ENCODE peak calls at places on chromosomes 2 and 18, in six cellular contexts. U is nephron progenitor cell, C is HCT116, I is psoas muscle, K is AG04450, R is K562. E is an unnamed sample.

GRCh38 chr18:26307161-26307773 is 81.0 kb downstream of the TAF4B start:
- DNase-seq in U (peak), C (peak), I (no peak), K (peak), R (peak), E (peak)

GRCh38 chr2:178059111-178059510 is 13.5 kb downstream of the PDE11A start:
- DNase-seq in U (no peak), C (no peak), I (no peak), K (no peak), R (no peak), E (no peak)

GRCh38 chr2:234142530-234142929 is 92.0 kb downstream of the SPP2 start:
- DNase-seq in U (no peak), C (no peak), I (no peak), K (no peak), R (no peak), E (no peak)

GRCh38 chr2:85549826-85550225 is 10.9 kb downstream of the MAT2A start:
- DNase-seq in U (no peak), C (no peak), I (no peak), K (peak), R (no peak), E (no peak)

GRCh38 chr2:211745295-211746097 is 793.1 kb downstream of the ERBB4 start:
- DNase-seq in U (peak), C (peak), I (peak), K (no peak), R (peak), E (peak)

GRCh38 chr2:55014962-55015939 is 35.0 kb downstream of the RTN4 start:
- DNase-seq in U (peak), C (peak), I (no peak), K (peak), R (peak), E (peak)

GRCh38 chr18:45085916-45086624 is 405.4 kb downstream of the SETBP1 start:
- DNase-seq in U (no peak), C (no peak), I (no peak), K (no peak), R (no peak), E (no peak)

GRCh38 chr2:159028776-159029175 is 60.3 kb downstream of the TANC1 start:
- DNase-seq in U (no peak), C (no peak), I (no peak), K (no peak), R (no peak), E (no peak)

GRCh38 chr2:168934826-168935225 is 33.7 kb downstream of the G6PC2 start:
- DNase-seq in U (no peak), C (no peak), I (no peak), K (no peak), R (no peak), E (no peak)

GRCh38 chr2:217981084-217981730 is 21.6 kb downstream of the TNS1 start:
- DNase-seq in U (no peak), C (no peak), I (no peak), K (no peak), R (no peak), E (no peak)

GRCh38 chr18:24630346-24630880 is 170.0 kb downstream of the HRH4 start:
- DNase-seq in U (no peak), C (no peak), I (no peak), K (no peak), R (no peak), E (no peak)

GRCh38 chr2:42072349-42073118 is 24.7 kb downstream of the PKDCC start:
- DNase-seq in U (peak), C (no peak), I (peak), K (peak), R (no peak), E (no peak)

GRCh38 chr2:78676921-78677696 is 348.4 kb upstream of the REG3G start:
- DNase-seq in U (no peak), C (no peak), I (no peak), K (no peak), R (no peak), E (no peak)

GRCh38 chr2:81767173-81767720 is 1462.7 kb upstream of the LRRTM1 start:
- DNase-seq in U (no peak), C (no peak), I (no peak), K (peak), R (no peak), E (no peak)

GRCh38 chr18:34999734-35000397 is 41.3 kb upstream of the MAPRE2 start:
- DNase-seq in U (peak), C (no peak), I (no peak), K (no peak), R (no peak), E (no peak)

GRCh38 chr2:235394278-235394828 is 99.5 kb upstream of the AGAP1 start:
- DNase-seq in U (no peak), C (peak), I (no peak), K (peak), R (no peak), E (peak)

GRCh38 chr2:123500988-123501387 is 524.1 kb upstream of the CNTNAP5 start:
- DNase-seq in U (no peak), C (no peak), I (no peak), K (no peak), R (no peak), E (no peak)

GRCh38 chr18:67805261-67805660 is 288.7 kb upstream of the DSEL start:
- DNase-seq in U (no peak), C (no peak), I (no peak), K (no peak), R (no peak), E (peak)

GRCh38 chr18:79315589-79315988 is 80.1 kb upstream of the NFATC1 start:
- DNase-seq in U (no peak), C (no peak), I (no peak), K (no peak), R (no peak), E (no peak)

GRCh38 chr18:79318142-79318673 is 77.5 kb upstream of the NFATC1 start:
- DNase-seq in U (no peak), C (no peak), I (no peak), K (no peak), R (no peak), E (no peak)

GRCh38 chr18:79320216-79320615 is 75.5 kb upstream of the NFATC1 start:
- DNase-seq in U (no peak), C (no peak), I (no peak), K (no peak), R (no peak), E (no peak)

GRCh38 chr18:79321625-79322024 is 74.1 kb upstream of the NFATC1 start:
- DNase-seq in U (no peak), C (no peak), I (no peak), K (no peak), R (no peak), E (no peak)

DNA sequence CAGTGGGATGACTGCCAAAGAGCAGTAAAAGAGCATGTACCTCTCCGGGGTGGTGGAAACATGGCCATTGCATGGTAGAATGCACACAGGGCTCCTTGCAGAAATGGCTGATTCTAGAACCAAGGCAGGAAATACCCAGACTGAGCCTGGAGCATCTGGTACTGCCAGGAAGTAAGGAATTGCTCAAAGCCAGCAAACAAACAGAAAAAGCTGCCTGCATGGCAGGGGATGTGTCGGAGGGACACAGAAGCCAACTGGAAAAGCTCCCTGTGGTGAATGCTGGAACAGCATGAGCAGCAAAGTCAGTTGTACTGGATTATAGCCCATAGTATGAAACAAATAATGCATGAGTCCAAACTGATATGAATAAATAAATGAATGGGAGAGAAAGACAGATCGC is 78.0 kb upstream of the NFATC1 start:
- DNase-seq in U (no peak), C (no peak), I (no peak), K (no peak), R (no peak), E (no peak)
- TF ChIP-seq CTCF in U (no peak), C (no peak), I (no peak), K (peak), R (no peak), E (no peak)

GRCh38 chr2:19748073-19748375 is 153.8 kb downstream of the TTC32 start:
- DNase-seq in U (no peak), C (no peak), I (no peak), K (no peak), R (peak), E (no peak)

GRCh38 chr2:19745318-19746136 is 156.3 kb downstream of the TTC32 start:
- DNase-seq in U (no peak), C (no peak), I (no peak), K (no peak), R (no peak), E (no peak)

GRCh38 chr2:19747310-19748072 is 154.3 kb downstream of the TTC32 start:
- DNase-seq in U (no peak), C (no peak), I (no peak), K (no peak), R (no peak), E (no peak)

GRCh38 chr2:19746137-19746585 is 155.6 kb downstream of the TTC32 start:
- DNase-seq in U (no peak), C (no peak), I (no peak), K (no peak), R (no peak), E (no peak)

GRCh38 chr2:19746611-19747309 is 155.0 kb downstream of the TTC32 start:
- DNase-seq in U (peak), C (no peak), I (no peak), K (no peak), R (peak), E (peak)
- TF ChIP-seq CTCF in U (peak), C (peak), I (peak), K (peak), R (peak), E (peak)

DNA sequence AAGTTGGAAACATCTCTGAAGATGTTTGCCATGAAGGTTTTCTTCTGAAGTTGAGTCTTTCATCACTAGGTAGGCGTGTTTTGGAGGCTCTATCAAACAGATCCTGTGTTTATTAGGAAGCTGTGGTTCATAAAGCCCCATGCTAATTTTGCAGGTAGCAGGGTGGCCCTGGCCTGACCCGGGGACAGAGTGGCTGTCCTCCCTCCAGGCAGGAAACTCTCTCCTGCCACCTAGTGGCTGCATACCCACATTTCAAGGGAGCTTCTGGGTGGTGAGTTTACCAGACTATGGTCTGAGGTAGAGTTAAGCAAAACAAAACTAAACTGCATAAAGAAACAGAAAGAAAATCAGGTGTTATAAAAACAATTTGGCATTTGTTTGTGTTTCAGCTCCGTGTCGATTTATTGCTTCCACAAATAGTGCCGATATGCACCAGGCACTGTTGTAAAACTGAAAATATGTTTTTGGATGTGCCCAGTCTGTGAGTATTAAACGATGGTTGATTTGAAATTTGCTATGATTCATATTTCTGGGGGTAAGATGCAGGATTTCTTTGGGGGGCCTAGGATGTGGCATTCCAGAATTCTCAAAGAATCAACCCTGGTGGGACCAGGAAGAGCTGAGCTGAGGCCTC is 26.0 kb upstream of the IL37 start:
- DNase-seq in U (peak), C (peak), I (peak), K (no peak), R (peak), E (peak)
- TF ChIP-seq CTCF in U (peak), C (peak), I (peak), K (peak), R (peak), E (peak)

DNA sequence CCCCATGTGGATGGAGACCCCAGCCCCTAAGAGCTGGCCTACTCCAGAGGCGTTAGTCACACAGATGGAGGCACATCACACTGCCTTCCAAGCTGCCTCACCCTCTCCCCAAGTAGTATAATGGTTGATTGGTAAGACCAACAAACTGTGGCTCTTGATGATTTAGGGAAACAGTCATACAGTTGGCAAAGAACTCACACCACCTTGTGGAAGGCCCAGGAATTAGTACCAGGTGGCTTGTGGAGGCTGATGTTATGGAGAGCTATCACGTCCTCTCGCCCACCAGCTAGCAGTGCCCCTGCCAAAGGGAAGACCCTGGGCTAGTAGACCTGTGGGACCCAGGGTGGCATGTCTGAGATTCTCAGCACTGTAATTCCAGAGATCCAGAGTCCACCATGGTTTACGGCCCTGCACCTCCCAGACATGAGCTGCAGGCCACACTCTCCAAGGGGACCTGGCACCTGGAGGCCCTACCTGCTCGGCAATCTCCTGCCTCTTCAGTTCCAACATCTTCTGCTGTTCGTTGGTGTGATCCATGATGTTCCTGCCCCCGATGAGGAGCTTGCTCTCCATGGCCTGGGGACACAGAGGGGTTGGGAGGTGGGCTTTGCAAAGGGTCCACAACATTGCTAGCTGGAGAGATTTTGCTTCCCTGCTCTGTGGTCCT is 26.3 kb downstream of the KIF3C start:
- DNase-seq in U (no peak), C (no peak), I (no peak), K (no peak), R (no peak), E (no peak)
- TF ChIP-seq CTCF in U (no peak), C (peak), I (no peak), K (peak), R (peak), E (no peak)

GRCh38 chr2:74416721-74417120 is 4.7 kb downstream of the C2orf81 start:
- DNase-seq in U (no peak), C (no peak), I (no peak), K (no peak), R (no peak), E (no peak)
- TF ChIP-seq CTCF in U (no peak), C (no peak), I (no peak), K (no peak), R (peak), E (no peak)

GRCh38 chr2:172484706-172485105 is 57.3 kb downstream of the ITGA6 start:
- DNase-seq in U (no peak), C (no peak), I (no peak), K (no peak), R (no peak), E (no peak)
- TF ChIP-seq CTCF in U (no peak), C (no peak), I (peak), K (no peak), R (no peak), E (no peak)

GRCh38 chr2:23756593-23757292 is 170.2 kb downstream of the ATAD2B start:
- DNase-seq in U (no peak), C (no peak), I (no peak), K (no peak), R (no peak), E (no peak)

GRCh38 chr2:23761638-23762037 is 165.3 kb downstream of the ATAD2B start:
- DNase-seq in U (no peak), C (no peak), I (no peak), K (no peak), R (peak), E (no peak)

GRCh38 chr2:23757686-23758433 is 169.1 kb downstream of the ATAD2B start:
- DNase-seq in U (no peak), C (peak), I (no peak), K (peak), R (peak), E (peak)

GRCh38 chr2:23762141-23762540 is 164.8 kb downstream of the ATAD2B start:
- DNase-seq in U (no peak), C (no peak), I (no peak), K (no peak), R (no peak), E (no peak)

GRCh38 chr2:23760746-23761145 is 166.2 kb downstream of the ATAD2B start:
- DNase-seq in U (no peak), C (peak), I (no peak), K (peak), R (no peak), E (no peak)
- TF ChIP-seq CTCF in U (no peak), C (peak), I (peak), K (peak), R (no peak), E (peak)

GRCh38 chr2:118048396-118048795 is 34.5 kb upstream of the CCDC93 start:
- DNase-seq in U (no peak), C (no peak), I (no peak), K (no peak), R (no peak), E (no peak)

GRCh38 chr2:118044103-118044716 is 30.3 kb upstream of the CCDC93 start:
- DNase-seq in U (no peak), C (no peak), I (no peak), K (no peak), R (no peak), E (no peak)

GRCh38 chr2:118044849-118045248 is 31.0 kb upstream of the CCDC93 start:
- DNase-seq in U (no peak), C (no peak), I (no peak), K (no peak), R (no peak), E (no peak)

GRCh38 chr2:118047273-118047898 is 33.5 kb upstream of the CCDC93 start:
- DNase-seq in U (no peak), C (no peak), I (no peak), K (no peak), R (no peak), E (no peak)

GRCh38 chr2:118046628-118047210 is 32.8 kb upstream of the CCDC93 start:
- DNase-seq in U (no peak), C (peak), I (no peak), K (no peak), R (no peak), E (no peak)
- TF ChIP-seq CTCF in U (peak), C (peak), I (peak), K (peak), R (peak), E (peak)

GRCh38 chr2:105297211-105297610 is 32.3 kb downstream of the TGFBRAP1 start:
- DNase-seq in U (no peak), C (no peak), I (no peak), K (no peak), R (no peak), E (no peak)

GRCh38 chr2:105296017-105296611 is 33.4 kb downstream of the TGFBRAP1 start:
- DNase-seq in U (no peak), C (no peak), I (no peak), K (no peak), R (no peak), E (no peak)

GRCh38 chr2:105298017-105298416 is 31.5 kb downstream of the TGFBRAP1 start:
- DNase-seq in U (no peak), C (no peak), I (no peak), K (no peak), R (no peak), E (no peak)

GRCh38 chr2:105301646-105302045 is 27.9 kb downstream of the TGFBRAP1 start:
- DNase-seq in U (no peak), C (no peak), I (no peak), K (no peak), R (no peak), E (no peak)

GRCh38 chr2:105299290-105299689 is 30.2 kb downstream of the TGFBRAP1 start:
- DNase-seq in U (no peak), C (no peak), I (no peak), K (no peak), R (no peak), E (no peak)
- TF ChIP-seq CTCF in U (no peak), C (no peak), I (no peak), K (peak), R (peak), E (no peak)

E was measured in Calu3.